ENCODE peak calls at places on chromosomes 7 and 10, in ten cellular contexts. One of them, this sample, is unnamed.

GRCh38 chr7:102953421-102953820 is 40.6 kb downstream of the LRRC17 start:
- DNase-seq in nucleus accumbens: no peak
- DNase-seq in SHP77: no peak
- DNase-seq in NCI-H1694 treated with DMSO at 0.1 percent for 48 hours: no peak
- DNase-seq in stimulated activated CD4-positive, alpha-beta T cell treated with anti-CD3 and anti-CD28 coated beads, Interleukin-4, amount 100 ng/mL, for 48 hours: no peak
- DNase-seq in adrenal gland: no peak
- DNase-seq in HCT116: no peak
- DNase-seq in endothelial cell: no peak
- DNase-seq in sciatic nerve: no peak
- DNase-seq in transverse colon: no peak
- DNase-seq in this sample: no peak

GRCh38 chr10:72720814-72721665 is 29.1 kb downstream of the MCU start:
- DNase-seq in nucleus accumbens: no peak
- DNase-seq in SHP77: no peak
- DNase-seq in NCI-H1694 treated with DMSO at 0.1 percent for 48 hours: no peak
- DNase-seq in stimulated activated CD4-positive, alpha-beta T cell treated with anti-CD3 and anti-CD28 coated beads, Interleukin-4, amount 100 ng/mL, for 48 hours: no peak
- DNase-seq in adrenal gland: no peak
- DNase-seq in HCT116: no peak
- DNase-seq in endothelial cell: no peak
- DNase-seq in sciatic nerve: no peak
- DNase-seq in transverse colon: no peak
- DNase-seq in this sample: no peak

GRCh38 chr7:98681496-98681895 is 64.4 kb downstream of the NPTX2 start:
- DNase-seq in nucleus accumbens: no peak
- DNase-seq in SHP77: no peak
- DNase-seq in NCI-H1694 treated with DMSO at 0.1 percent for 48 hours: no peak
- DNase-seq in stimulated activated CD4-positive, alpha-beta T cell treated with anti-CD3 and anti-CD28 coated beads, Interleukin-4, amount 100 ng/mL, for 48 hours: no peak
- DNase-seq in adrenal gland: no peak
- DNase-seq in HCT116: no peak
- DNase-seq in endothelial cell: no peak
- DNase-seq in sciatic nerve: no peak
- DNase-seq in transverse colon: no peak
- DNase-seq in this sample: no peak

GRCh38 chr10:45463244-45464116 is 89.5 kb downstream of the ALOX5 start:
- DNase-seq in nucleus accumbens: no peak
- DNase-seq in SHP77: no peak
- DNase-seq in NCI-H1694 treated with DMSO at 0.1 percent for 48 hours: no peak
- DNase-seq in stimulated activated CD4-positive, alpha-beta T cell treated with anti-CD3 and anti-CD28 coated beads, Interleukin-4, amount 100 ng/mL, for 48 hours: no peak
- DNase-seq in adrenal gland: no peak
- DNase-seq in HCT116: no peak
- DNase-seq in endothelial cell: no peak
- DNase-seq in sciatic nerve: no peak
- DNase-seq in transverse colon: no peak
- DNase-seq in this sample: no peak

GRCh38 chr7:140653319-140654108 is 12.9 kb upstream of the DENND2A start:
- DNase-seq in nucleus accumbens: peak
- DNase-seq in SHP77: peak
- DNase-seq in NCI-H1694 treated with DMSO at 0.1 percent for 48 hours: peak
- DNase-seq in stimulated activated CD4-positive, alpha-beta T cell treated with anti-CD3 and anti-CD28 coated beads, Interleukin-4, amount 100 ng/mL, for 48 hours: no peak
- DNase-seq in adrenal gland: peak
- DNase-seq in HCT116: peak
- DNase-seq in endothelial cell: peak
- DNase-seq in sciatic nerve: peak
- DNase-seq in transverse colon: peak
- DNase-seq in this sample: peak

GRCh38 chr7:148972360-148972759 is 55.9 kb downstream of the PDIA4 start:
- DNase-seq in nucleus accumbens: no peak
- DNase-seq in SHP77: no peak
- DNase-seq in NCI-H1694 treated with DMSO at 0.1 percent for 48 hours: no peak
- DNase-seq in stimulated activated CD4-positive, alpha-beta T cell treated with anti-CD3 and anti-CD28 coated beads, Interleukin-4, amount 100 ng/mL, for 48 hours: no peak
- DNase-seq in adrenal gland: no peak
- DNase-seq in HCT116: no peak
- DNase-seq in endothelial cell: no peak
- DNase-seq in sciatic nerve: no peak
- DNase-seq in transverse colon: no peak
- DNase-seq in this sample: no peak

GRCh38 chr10:76106611-76107010 is 675.2 kb downstream of the LRMDA start:
- DNase-seq in nucleus accumbens: no peak
- DNase-seq in SHP77: no peak
- DNase-seq in NCI-H1694 treated with DMSO at 0.1 percent for 48 hours: no peak
- DNase-seq in stimulated activated CD4-positive, alpha-beta T cell treated with anti-CD3 and anti-CD28 coated beads, Interleukin-4, amount 100 ng/mL, for 48 hours: no peak
- DNase-seq in adrenal gland: no peak
- DNase-seq in HCT116: no peak
- DNase-seq in endothelial cell: no peak
- DNase-seq in sciatic nerve: no peak
- DNase-seq in transverse colon: no peak
- DNase-seq in this sample: no peak

GRCh38 chr7:155252958-155253501 is 44.6 kb upstream of the INSIG1 start:
- DNase-seq in nucleus accumbens: no peak
- DNase-seq in SHP77: no peak
- DNase-seq in NCI-H1694 treated with DMSO at 0.1 percent for 48 hours: no peak
- DNase-seq in stimulated activated CD4-positive, alpha-beta T cell treated with anti-CD3 and anti-CD28 coated beads, Interleukin-4, amount 100 ng/mL, for 48 hours: no peak
- DNase-seq in adrenal gland: no peak
- DNase-seq in HCT116: no peak
- DNase-seq in endothelial cell: no peak
- DNase-seq in sciatic nerve: no peak
- DNase-seq in transverse colon: no peak
- DNase-seq in this sample: no peak

GRCh38 chr7:85172530-85172941 is 14.3 kb downstream of the SEMA3D start:
- DNase-seq in nucleus accumbens: no peak
- DNase-seq in SHP77: no peak
- DNase-seq in NCI-H1694 treated with DMSO at 0.1 percent for 48 hours: no peak
- DNase-seq in stimulated activated CD4-positive, alpha-beta T cell treated with anti-CD3 and anti-CD28 coated beads, Interleukin-4, amount 100 ng/mL, for 48 hours: no peak
- DNase-seq in adrenal gland: no peak
- DNase-seq in HCT116: no peak
- DNase-seq in endothelial cell: no peak
- DNase-seq in sciatic nerve: no peak
- DNase-seq in transverse colon: no peak
- DNase-seq in this sample: no peak

GRCh38 chr7:113831509-113831908 is 87.3 kb downstream of the PPP1R3A start:
- DNase-seq in nucleus accumbens: no peak
- DNase-seq in SHP77: no peak
- DNase-seq in NCI-H1694 treated with DMSO at 0.1 percent for 48 hours: no peak
- DNase-seq in stimulated activated CD4-positive, alpha-beta T cell treated with anti-CD3 and anti-CD28 coated beads, Interleukin-4, amount 100 ng/mL, for 48 hours: no peak
- DNase-seq in adrenal gland: no peak
- DNase-seq in HCT116: no peak
- DNase-seq in endothelial cell: no peak
- DNase-seq in sciatic nerve: no peak
- DNase-seq in transverse colon: no peak
- DNase-seq in this sample: no peak

GRCh38 chr7:142880886-142881505 is 4.5 kb downstream of the TRPV6 start:
- DNase-seq in nucleus accumbens: no peak
- DNase-seq in SHP77: no peak
- DNase-seq in NCI-H1694 treated with DMSO at 0.1 percent for 48 hours: no peak
- DNase-seq in stimulated activated CD4-positive, alpha-beta T cell treated with anti-CD3 and anti-CD28 coated beads, Interleukin-4, amount 100 ng/mL, for 48 hours: peak
- DNase-seq in adrenal gland: peak
- DNase-seq in HCT116: peak
- DNase-seq in endothelial cell: peak
- DNase-seq in sciatic nerve: no peak
- DNase-seq in transverse colon: no peak
- DNase-seq in this sample: no peak

GRCh38 chr10:86205761-86206145 is 160.8 kb downstream of the GRID1 start:
- DNase-seq in nucleus accumbens: no peak
- DNase-seq in SHP77: no peak
- DNase-seq in NCI-H1694 treated with DMSO at 0.1 percent for 48 hours: no peak
- DNase-seq in stimulated activated CD4-positive, alpha-beta T cell treated with anti-CD3 and anti-CD28 coated beads, Interleukin-4, amount 100 ng/mL, for 48 hours: no peak
- DNase-seq in adrenal gland: no peak
- DNase-seq in HCT116: no peak
- DNase-seq in endothelial cell: no peak
- DNase-seq in sciatic nerve: no peak
- DNase-seq in transverse colon: no peak
- DNase-seq in this sample: peak

This sample was measured in sigmoid colon.